ENCODE peak calls at places on chromosomes 11 and 22, in four cellular contexts. X, M, W and D are unnamed samples.
A peak's percentile ranks its signal among the peaks of the same experiment; 100 is the strongest.

GRCh38 chr22:49267996-49268395 is 559.7 kb downstream of the BRD1 start:
- DNase-seq in X (no peak), M (no peak), W (no peak), D (no peak)

GRCh38 chr11:1116666-1117390 is 40.9 kb upstream of the MUC5AC start:
- DNase-seq in X (no peak), M (no peak), W (no peak), D (no peak)

GRCh38 chr22:42172385-42173172 is 42.0 kb upstream of the CYP2D6 start:
- DNase-seq in X (no peak), M (no peak), W (no peak), D (no peak)

GRCh38 chr11:75547617-75548054 is 14.4 kb upstream of the SERPINH1 start:
- DNase-seq in X (peak; percentile 81), M (no peak), W (no peak), D (peak; percentile 72)

GRCh38 chr22:50272103-50272782 is 2.1 kb upstream of the MAPK11 start:
- DNase-seq in X (no peak), M (no peak), W (no peak), D (no peak)

GRCh38 chr11:74988541-74989268 is at the start of gene NEU3:
- DNase-seq in X (peak; percentile 66), M (peak; percentile 74), W (peak; percentile 85), D (peak; percentile 81)

GRCh38 chr11:110026823-110027626 is 66.2 kb upstream of the ZC3H12C start:
- DNase-seq in X (no peak), M (no peak), W (no peak), D (no peak)

GRCh38 chr22:35218079-35218478 is 39.2 kb upstream of the HMGXB4 start:
- DNase-seq in X (no peak), M (peak; percentile 38), W (peak; percentile 42), D (no peak)

GRCh38 chr22:24843048-24843447 is 37.0 kb downstream of the SGSM1 start:
- DNase-seq in X (no peak), M (no peak), W (no peak), D (no peak)

GRCh38 chr11:110747531-110747930 is 35.3 kb upstream of the ARHGAP20 start:
- DNase-seq in X (no peak), M (no peak), W (no peak), D (no peak)

GRCh38 chr11:66720223-66720898 is 8.7 kb downstream of the SPTBN2 start:
- DNase-seq in X (peak; percentile 59), M (peak; percentile 82), W (peak; percentile 89), D (peak; percentile 97)

GRCh38 chr11:76453248-76453647 is 8.4 kb downstream of the EMSY start:
- DNase-seq in X (no peak), M (no peak), W (no peak), D (no peak)

GRCh38 chr11:71323876-71324526 is 71.6 kb upstream of the SHANK2 start:
- DNase-seq in X (no peak), M (no peak), W (no peak), D (no peak)

GRCh38 chr11:61967924-61968757 is 707 bp upstream of the FTH1 start:
- DNase-seq in X (peak; percentile 20), M (peak; percentile 40), W (peak; percentile 53), D (peak; percentile 38)

GRCh38 chr11:69535928-69536327 is 54.5 kb downstream of the LINC01488 start:
- DNase-seq in X (no peak), M (no peak), W (no peak), D (no peak)

GRCh38 chr11:69630009-69630870 is 10.7 kb upstream of the CCND1 start:
- DNase-seq in X (no peak), M (peak; percentile 8), W (no peak), D (peak; percentile 35)

GRCh38 chr22:17501679-17502285 is 61.5 kb upstream of the SLC25A18 start:
- DNase-seq in X (peak; percentile 31), M (peak; percentile 57), W (peak; percentile 53), D (peak; percentile 10)

GRCh38 chr11:105612766-105613165 is 2.9 kb downstream of the GRIA4 start:
- DNase-seq in X (no peak), M (no peak), W (no peak), D (no peak)

GRCh38 chr22:45784357-45785277 is 113.0 kb downstream of the ATXN10 start:
- DNase-seq in X (no peak), M (no peak), W (no peak), D (no peak)

GRCh38 chr22:29205598-29206371 is at the start of gene EMID1:
- DNase-seq in X (peak; percentile 59), M (no peak), W (no peak), D (no peak)

GRCh38 chr11:132024587-132025295 is 654.3 kb downstream of the NTM start:
- DNase-seq in X (no peak), M (peak; percentile 97), W (peak; percentile 95), D (no peak)

GRCh38 chr11:75031771-75032549 is 43.2 kb downstream of the NEU3 start:
- DNase-seq in X (peak; percentile 85), M (peak; percentile 47), W (peak; percentile 51), D (peak; percentile 57)

GRCh38 chr22:22803285-22803853 is 84.2 kb upstream of the IGLL5 start:
- DNase-seq in X (no peak), M (no peak), W (no peak), D (no peak)

GRCh38 chr11:94866231-94866827 is 98.2 kb downstream of the AMOTL1 start:
- DNase-seq in X (no peak), M (no peak), W (no peak), D (no peak)

GRCh38 chr22:27829620-27830019 is 28.1 kb upstream of the MN1 start:
- DNase-seq in X (no peak), M (no peak), W (no peak), D (no peak)

GRCh38 chr22:47398491-47398890 is 636.0 kb downstream of the TBC1D22A start:
- DNase-seq in X (no peak), M (no peak), W (no peak), D (no peak)

GRCh38 chr22:34943830-34944229 is 122.1 kb upstream of the ISX start:
- DNase-seq in X (no peak), M (no peak), W (no peak), D (no peak)

GRCh38 chr11:95092549-95093324 is 3.1 kb downstream of the ENDOD1 start:
- DNase-seq in X (no peak), M (peak; percentile 46), W (peak; percentile 73), D (peak; percentile 92)

GRCh38 chr11:76642341-76642740 is 28.2 kb downstream of the LRRC32 start:
- DNase-seq in X (no peak), M (no peak), W (no peak), D (no peak)